ENCODE peak calls at places on chromosomes 2 and 18, in nine cellular contexts. B is NCI-H1092 treated with DMSO at 0.1 percent for 48 hours; X is central memory CD8-positive, alpha-beta T cell; I is PC-3; N is gastrocnemius medialis; L is T follicular helper cell; O is A172; M is midbrain; V is psoas muscle. E is an unnamed sample.

GRCh38 chr2:23636412-23636811 is 251.4 kb downstream of the KLHL29 start:
- DNase-seq in M (no peak), B (no peak), V (peak), X (no peak), O (no peak), L (no peak), N (no peak), I (peak), E (peak)

GRCh38 chr2:206083602-206084467 is 2.1 kb downstream of the INO80D start:
- DNase-seq in N (no peak), B (no peak), X (no peak), L (no peak), M (no peak), V (no peak), I (peak), O (no peak), E (no peak)

GRCh38 chr18:45569566-45569965 is 45.7 kb upstream of the SLC14A2 start:
- DNase-seq in N (no peak), X (no peak), M (no peak), V (no peak), L (no peak), I (no peak), B (peak), O (peak), E (peak)

GRCh38 chr18:58674863-58675472 is 3.7 kb downstream of the MALT1 start:
- DNase-seq in I (peak), L (no peak), X (no peak), V (no peak), M (no peak), O (no peak), N (no peak), B (no peak), E (no peak)

GRCh38 chr2:84865181-84865783 is 15.6 kb downstream of the TRABD2A start:
- DNase-seq in L (no peak), X (no peak), M (peak), I (peak), V (no peak), N (no peak), O (peak), B (no peak), E (peak)

GRCh38 chr2:28506112-28506511 is 10.3 kb downstream of the PLB1 start:
- DNase-seq in I (no peak), B (no peak), V (no peak), M (no peak), N (no peak), L (no peak), O (no peak), X (no peak), E (no peak)

GRCh38 chr2:55923091-55923977 is at the start of gene EFEMP1:
- DNase-seq in N (peak), O (peak), B (peak), L (no peak), I (peak), V (peak), X (no peak), M (peak), E (peak)

GRCh38 chr2:35428548-35428947 is 927.0 kb upstream of the CRIM1 start:
- DNase-seq in X (no peak), I (peak), L (no peak), B (no peak), O (peak), V (no peak), N (no peak), M (peak), E (peak)

GRCh38 chr2:63488118-63488713 is 100.1 kb downstream of the WDPCP start:
- DNase-seq in X (no peak), L (no peak), N (no peak), V (no peak), M (peak), I (peak), B (peak), O (peak), E (peak)

GRCh38 chr2:206113148-206113547 is 27.2 kb upstream of the INO80D start:
- DNase-seq in N (no peak), O (no peak), I (no peak), V (no peak), M (no peak), L (no peak), B (no peak), X (no peak), E (no peak)

GRCh38 chr18:808086-808485 is 4.0 kb downstream of the YES1 start:
- DNase-seq in O (no peak), I (no peak), X (no peak), N (peak), M (no peak), B (peak), L (no peak), V (no peak), E (peak)

GRCh38 chr2:211170843-211171242 is 614.4 kb downstream of the CPS1 start:
- DNase-seq in O (no peak), M (no peak), N (no peak), L (no peak), V (no peak), X (no peak), B (no peak), I (no peak), E (no peak)

GRCh38 chr2:151556121-151556520 is 146.4 kb downstream of the RIF1 start:
- DNase-seq in B (no peak), V (no peak), I (no peak), X (no peak), O (no peak), M (no peak), N (no peak), L (no peak), E (no peak)

GRCh38 chr2:71150082-71150816 is 19.8 kb downstream of the MPHOSPH10 start:
- DNase-seq in L (no peak), X (no peak), O (no peak), M (no peak), I (no peak), B (no peak), V (no peak), N (no peak), E (no peak)

GRCh38 chr2:15726321-15727057 is 134.8 kb downstream of the DDX1 start:
- DNase-seq in V (no peak), N (no peak), I (no peak), O (no peak), X (no peak), B (no peak), M (no peak), L (no peak), E (no peak)

GRCh38 chr2:1422716-1423285 is 9.5 kb downstream of the TPO start:
- DNase-seq in I (no peak), L (no peak), V (no peak), N (no peak), X (no peak), B (no peak), O (no peak), M (no peak), E (no peak)

GRCh38 chr18:5961097-5961827 is 65.9 kb upstream of the TMEM200C start:
- DNase-seq in I (no peak), O (no peak), L (no peak), B (no peak), N (no peak), X (no peak), M (no peak), V (no peak), E (no peak)

GRCh38 chr2:4404363-4404762 is 701.0 kb downstream of the DCDC2C start:
- DNase-seq in I (no peak), O (no peak), M (no peak), X (no peak), N (no peak), L (no peak), B (no peak), V (no peak), E (no peak)

GRCh38 chr2:219274392-219274921 is 4.7 kb upstream of the DNAJB2 start:
- DNase-seq in V (no peak), I (peak), N (peak), L (no peak), O (peak), M (no peak), X (no peak), B (no peak), E (peak)

E was measured in GM03348.